ENCODE peak calls at places on chromosomes 12 and 14, in four cellular contexts. R is suprapubic skin, F is HCT116, D is ovary. N is an unnamed sample.

GRCh38 chr14:51463461-51463860 is 188.2 kb upstream of the FRMD6 start:
- DNase-seq in R (no peak), F (no peak), D (no peak), N (no peak)

GRCh38 chr12:45369065-45369464 is 153.2 kb downstream of the ANO6 start:
- DNase-seq in R (no peak), F (no peak), D (no peak), N (no peak)

GRCh38 chr14:85534914-85535313 is 5.0 kb downstream of the FLRT2 start:
- DNase-seq in R (no peak), F (no peak), D (no peak), N (no peak)

GRCh38 chr12:101966496-101966895 is 89.1 kb downstream of the DRAM1 start:
- DNase-seq in R (no peak), F (no peak), D (no peak), N (no peak)

GRCh38 chr14:90499121-90499520 is 102.3 kb downstream of the CALM1 start:
- DNase-seq in R (no peak), F (no peak), D (no peak), N (no peak)

GRCh38 chr12:74847169-74847568 is 309.5 kb downstream of the ATXN7L3B start:
- DNase-seq in R (no peak), F (no peak), D (no peak), N (no peak)

GRCh38 chr12:59787610-59788009 is 191.8 kb downstream of the SLC16A7 start:
- DNase-seq in R (no peak), F (no peak), D (no peak), N (no peak)

GRCh38 chr14:91292476-91292875 is 48.0 kb upstream of the GPR68 start:
- DNase-seq in R (no peak), F (no peak), D (no peak), N (no peak)

GRCh38 chr14:100590726-100591452 is 3.7 kb upstream of the BEGAIN start:
- DNase-seq in R (peak), F (no peak), D (no peak), N (no peak)

GRCh38 chr14:65169351-65169750 is 67.0 kb upstream of the MAX start:
- DNase-seq in R (no peak), F (no peak), D (no peak), N (no peak)

GRCh38 chr14:90193925-90194324 is 62.4 kb upstream of the PSMC1 start:
- DNase-seq in R (no peak), F (peak), D (no peak), N (no peak)

GRCh38 chr12:81221681-81222080 is 143.8 kb downstream of the ACSS3 start:
- DNase-seq in R (no peak), F (no peak), D (no peak), N (no peak)

GRCh38 chr12:105020241-105020962 is 34.3 kb downstream of the NOPCHAP1 start:
- DNase-seq in R (no peak), F (no peak), D (no peak), N (no peak)

GRCh38 chr12:7638064-7638763 is 27.5 kb downstream of the APOBEC1 start:
- DNase-seq in R (no peak), F (no peak), D (no peak), N (no peak)

GRCh38 chr14:37497422-37497821 is 97.6 kb downstream of the FOXA1 start:
- DNase-seq in R (no peak), F (no peak), D (no peak), N (no peak)

GRCh38 chr14:29925106-29925722 is 2.4 kb downstream of the PRKD1 start:
- DNase-seq in R (no peak), F (no peak), D (no peak), N (no peak)

GRCh38 chr12:68800294-68800693 is 7.7 kb upstream of the MDM2 start:
- DNase-seq in R (no peak), F (no peak), D (no peak), N (peak)

GRCh38 chr14:53411110-53411509 is 258.0 kb upstream of the DDHD1 start:
- DNase-seq in R (no peak), F (no peak), D (no peak), N (no peak)

GRCh38 chr14:53412819-53413664 is 259.9 kb upstream of the DDHD1 start:
- DNase-seq in R (no peak), F (no peak), D (no peak), N (no peak)

GRCh38 chr12:120367924-120368788 is 808 bp downstream of the MSI1 start:
- DNase-seq in R (no peak), F (no peak), D (peak), N (no peak)
- H3K27ac ChIP-seq in R (no peak), F (peak), D (no peak), N (peak)

DNA sequence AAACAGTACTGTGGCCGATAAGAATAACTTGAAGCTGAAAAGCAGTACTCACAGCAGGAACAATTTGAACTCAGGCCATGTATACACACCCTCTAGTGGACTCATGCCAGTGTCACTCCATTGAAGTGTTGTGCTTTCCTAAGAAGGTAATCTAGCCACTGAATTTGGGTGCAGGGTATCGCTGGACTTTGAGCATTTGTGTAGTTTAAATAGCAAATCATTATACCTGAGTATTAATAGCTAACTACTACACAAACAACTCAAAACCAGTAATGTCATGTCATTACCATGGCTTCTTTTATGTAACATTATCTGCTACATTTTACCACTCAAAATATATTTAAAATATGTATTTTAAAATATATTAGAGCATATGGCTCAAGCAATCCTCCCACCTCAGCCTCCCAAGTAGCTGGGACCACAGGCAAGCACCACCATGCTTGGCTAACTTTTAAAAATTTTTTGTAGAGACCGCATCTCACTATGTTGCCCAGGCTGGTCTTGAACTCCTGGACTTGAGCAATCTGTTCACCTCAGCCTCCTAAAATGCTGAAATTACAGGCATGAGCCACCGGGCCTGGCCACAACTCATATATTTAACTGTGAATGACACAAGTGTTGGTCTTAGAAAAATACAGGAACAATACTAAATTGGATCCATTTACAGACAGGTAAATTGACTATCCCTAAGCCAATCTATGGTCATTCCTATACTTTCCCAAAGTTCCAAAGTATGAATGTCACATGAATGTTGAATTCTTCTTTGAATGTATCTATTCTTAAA is 25.6 kb upstream of the ARID4A start:
- DNase-seq in R (no peak), F (no peak), D (no peak), N (peak)
- TF ChIP-seq CTCF in R (no peak), F (no peak), D (no peak), N (no peak)

GRCh38 chr14:94174622-94175402 is 690 bp downstream of the PPP4R4 start:
- DNase-seq in R (peak), F (no peak), D (peak), N (no peak)

GRCh38 chr14:94175403-94176146 is 1.5 kb downstream of the PPP4R4 start:
- DNase-seq in R (no peak), F (no peak), D (no peak), N (no peak)

GRCh38 chr14:94173885-94174621 is at the start of gene PPP4R4:
- DNase-seq in R (peak), F (peak), D (peak), N (peak)

GRCh38 chr14:94172545-94172944 is 1.6 kb upstream of the PPP4R4 start:
- DNase-seq in R (no peak), F (no peak), D (no peak), N (no peak)

GRCh38 chr14:94173471-94173884 is 644 bp upstream of the PPP4R4 start:
- DNase-seq in R (no peak), F (no peak), D (no peak), N (no peak)
- TF ChIP-seq POLR2A in R (no peak), F (no peak), D (peak), N (no peak)

GRCh38 chr12:67651380-67651695 is 2.8 kb downstream of the DYRK2 start:
- DNase-seq in R (no peak), F (no peak), D (no peak), N (no peak)
- H3K27ac ChIP-seq in R (no peak), F (no peak), D (no peak), N (no peak)

DNA sequence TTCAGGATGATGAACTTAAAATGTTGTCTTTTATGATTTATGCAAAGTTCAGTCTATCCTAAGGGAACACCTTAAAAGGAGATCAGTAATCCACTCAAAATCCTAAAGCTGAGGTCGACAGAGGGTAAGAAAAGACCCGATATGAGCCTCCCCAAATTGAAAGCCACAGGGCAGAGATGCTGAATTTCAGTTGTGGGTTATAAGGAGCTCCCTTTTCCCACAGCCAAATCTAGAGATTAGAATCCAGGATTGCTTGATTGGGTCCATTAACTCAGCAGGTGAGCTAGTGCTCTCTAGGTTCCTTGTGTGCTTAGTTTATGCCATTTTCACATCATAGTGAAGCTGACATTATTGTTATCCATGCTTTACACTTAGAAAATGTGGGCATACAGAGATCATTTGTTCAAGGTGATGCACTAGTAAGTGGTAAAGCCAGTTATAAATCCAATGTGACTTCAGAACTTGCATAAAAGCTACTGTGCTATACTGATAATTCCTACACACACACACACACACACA is 417.5 kb downstream of the TMEM117 start:
- DNase-seq in R (no peak), F (no peak), D (no peak), N (no peak)
- TF ChIP-seq CTCF in R (no peak), F (no peak), D (no peak), N (no peak)

GRCh38 chr12:96445743-96446655 is 43.4 kb upstream of the CFAP54 start:
- DNase-seq in R (no peak), F (no peak), D (no peak), N (no peak)
- TF ChIP-seq POLR2A in R (no peak), F (no peak), D (no peak), N (no peak)

DNA sequence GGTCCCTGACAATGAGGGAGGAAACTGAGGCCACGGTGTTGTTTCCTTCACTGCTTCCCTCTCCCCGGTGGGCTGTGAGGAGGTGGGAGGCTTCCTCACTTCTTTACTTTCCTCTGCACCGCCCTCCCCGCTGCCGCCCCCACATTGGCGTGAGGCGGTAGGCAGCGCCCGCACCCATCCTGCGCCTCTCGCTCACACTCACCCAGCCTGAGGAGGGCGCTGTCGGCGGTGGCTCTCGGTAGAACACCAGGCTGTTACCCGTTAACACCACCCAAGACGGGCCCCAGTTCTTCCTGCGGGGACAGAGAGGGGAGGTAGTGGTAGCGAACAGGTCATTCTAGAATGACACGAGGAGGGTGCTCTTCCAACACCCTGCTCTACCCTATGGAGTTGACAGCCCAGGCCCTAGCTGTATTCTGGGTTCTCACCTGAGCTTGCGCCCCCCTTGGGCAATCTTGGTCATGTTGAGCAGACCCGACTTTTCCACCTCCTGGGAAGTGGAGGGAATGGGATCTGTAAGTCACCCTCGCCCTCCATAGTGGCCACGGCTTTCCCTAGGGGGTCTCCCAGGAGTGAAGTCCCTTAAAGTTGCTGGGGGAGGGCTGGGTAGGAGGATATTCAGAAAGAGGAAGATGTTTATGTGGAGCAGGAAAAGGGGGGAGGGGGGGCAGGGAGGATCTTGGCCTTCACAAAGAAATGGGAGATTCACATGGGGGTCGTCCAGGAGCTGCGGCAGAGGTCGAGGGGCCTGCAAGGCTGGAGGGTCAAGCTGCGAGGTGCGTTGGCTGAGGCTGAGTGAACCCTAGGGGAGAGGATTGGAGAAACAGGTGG is 3.3 kb downstream of the ARHGAP9 start:
- DNase-seq in R (no peak), F (no peak), D (no peak), N (peak)
- H3K27ac ChIP-seq in R (no peak), F (no peak), D (no peak), N (peak)

DNA sequence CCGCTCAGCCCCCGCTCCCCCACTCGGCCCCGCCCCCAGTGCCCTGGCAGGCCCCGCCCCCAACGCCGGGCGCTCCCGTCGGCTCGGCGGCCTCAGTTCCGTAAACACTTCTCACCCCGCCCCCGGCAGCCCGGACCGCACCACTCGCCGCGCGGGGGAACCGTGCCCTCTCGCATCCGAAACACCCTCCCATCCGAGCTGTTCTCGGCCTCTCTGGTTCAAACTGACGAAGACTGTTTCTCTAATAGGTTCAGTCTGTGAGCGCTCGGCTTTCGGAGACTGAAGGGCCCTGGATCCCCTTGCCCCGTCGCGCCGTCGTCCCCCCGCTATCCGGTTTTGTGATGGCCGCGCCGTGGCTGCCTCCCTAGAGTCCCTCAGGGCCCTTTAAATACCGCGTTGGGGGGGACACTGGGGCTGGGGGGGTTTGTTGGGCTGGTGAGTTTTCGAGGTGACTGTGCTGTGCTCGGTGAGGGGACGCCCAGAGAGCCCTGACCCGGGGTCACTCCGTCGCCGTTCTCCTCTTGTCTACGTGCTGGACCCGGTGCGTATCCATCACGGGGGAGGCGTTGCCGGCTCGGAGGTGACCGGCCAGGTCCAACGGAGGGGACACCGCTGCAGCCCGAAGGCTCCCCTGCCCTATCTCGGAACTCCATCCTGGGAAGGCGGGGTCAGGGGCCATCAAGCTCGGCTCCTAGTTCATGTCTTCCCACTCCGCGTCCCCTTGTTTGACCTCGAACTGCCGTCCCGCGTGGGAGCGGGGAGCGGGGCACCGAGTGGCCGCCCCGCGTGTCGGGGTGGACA is at the start of gene TCP11L2:
- DNase-seq in R (peak), F (no peak), D (peak), N (peak)
- TF ChIP-seq CTCF in R (no peak), F (no peak), D (no peak), N (no peak)

N was measured in stomach.